ENCODE peak calls at places on chromosomes 4 and X, in four cellular contexts. J, A, C and K are unnamed samples.
A peak's percentile ranks its signal among the peaks of the same experiment; 100 is the strongest.

GRCh38 chr4:83237591-83237990 is 47.0 kb downstream of the COQ2 start:
- DNase-seq in J (no peak), A (no peak), C (no peak), K (no peak)

GRCh38 chr4:154928640-154929257 is 147.7 kb downstream of the RBM46 start:
- DNase-seq in J (peak; percentile 66), A (no peak), C (peak; percentile 53), K (peak; percentile 16)

GRCh38 chr4:161496-162284 is 37.4 kb downstream of the ZNF718 start:
- DNase-seq in J (no peak), A (no peak), C (no peak), K (no peak)

GRCh38 chrX:71492086-71493065 is 40.5 kb upstream of the OGT start:
- DNase-seq in J (peak; percentile 60), A (peak; percentile 38), C (no peak), K (no peak)

GRCh38 chrX:30302957-30303356 is 6.2 kb downstream of the NR0B1 start:
- DNase-seq in J (peak; percentile 88), A (no peak), C (no peak), K (no peak)

GRCh38 chrX:14873676-14874049 is 442 bp downstream of the MOSPD2 start:
- DNase-seq in J (no peak), A (no peak), C (peak; percentile 8), K (no peak)

GRCh38 chrX:150200820-150201287 is 162.3 kb upstream of the MAMLD1 start:
- DNase-seq in J (peak; percentile 96), A (no peak), C (peak; percentile 71), K (peak; percentile 97)

GRCh38 chrX:56975611-56976010 is 19.7 kb downstream of the SPIN3 start:
- DNase-seq in J (no peak), A (no peak), C (no peak), K (no peak)

GRCh38 chr4:1116837-1117236 is 3.5 kb upstream of the RNF212 start:
- DNase-seq in J (peak; percentile 31), A (no peak), C (no peak), K (no peak)

GRCh38 chr4:123093247-123093646 is 170.8 kb upstream of the NUDT6 start:
- DNase-seq in J (no peak), A (no peak), C (no peak), K (no peak)

GRCh38 chr4:143653031-143653430 is 47.4 kb downstream of the FREM3 start:
- DNase-seq in J (no peak), A (no peak), C (no peak), K (peak; percentile 24)

GRCh38 chrX:110188701-110189558 is 129.0 kb downstream of the AMMECR1 start:
- DNase-seq in J (no peak), A (no peak), C (no peak), K (no peak)

GRCh38 chrX:103404225-103405008 is 28.1 kb downstream of the BEX3 start:
- DNase-seq in J (peak; percentile 93), A (peak; percentile 62), C (peak; percentile 76), K (peak; percentile 69)

DNA sequence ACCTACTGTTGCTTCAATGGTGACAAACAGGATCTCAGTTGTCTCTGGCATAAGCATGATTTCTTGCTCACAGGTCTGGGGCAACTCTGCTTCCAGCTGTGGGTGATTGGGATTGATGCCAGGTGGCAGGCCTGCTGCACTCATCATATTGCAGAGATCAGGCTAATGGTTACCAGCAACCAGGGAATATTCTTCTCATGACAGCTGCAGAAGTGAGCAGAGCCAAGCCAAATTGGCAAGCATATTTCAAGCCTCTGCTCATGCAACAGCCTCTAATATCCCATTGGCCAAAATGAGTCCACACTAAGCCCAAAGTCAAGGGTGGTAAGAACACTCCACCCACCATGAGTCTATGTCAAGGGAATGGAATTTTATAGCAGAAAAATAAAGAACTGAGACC is 26.7 kb upstream of the TBC1D19 start:
- DNase-seq in J (peak; percentile 98), A (no peak), C (no peak), K (peak; percentile 98)
- H3K4me3 ChIP-seq in J (no peak overlapping the region), A (no peak overlapping the region), C (no peak overlapping the region), K (no peak overlapping the region)

DNA sequence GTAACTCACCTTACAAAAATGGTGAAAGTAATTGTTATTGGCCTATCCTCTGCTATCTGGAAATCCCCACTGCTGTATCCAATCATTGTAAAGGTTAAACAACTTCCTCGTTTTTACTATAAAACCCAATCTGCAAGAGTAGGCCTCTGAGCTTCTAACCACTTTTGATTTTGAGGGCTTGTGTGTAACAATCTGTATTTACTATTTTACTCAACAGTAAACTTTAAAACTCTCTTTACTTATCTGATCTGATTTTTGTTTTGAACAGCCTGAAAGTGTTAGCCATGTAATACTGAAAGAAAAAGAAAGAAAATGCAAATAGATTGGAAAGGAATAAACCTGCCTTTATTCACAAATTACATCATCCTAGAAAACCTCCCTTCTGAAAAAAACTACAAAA is 63.1 kb downstream of the SLC10A7 start:
- DNase-seq in J (no peak), A (no peak), C (no peak), K (no peak)
- H3K4me3 ChIP-seq in J (no peak overlapping the region), A (no peak overlapping the region), C (no peak overlapping the region), K (no peak overlapping the region)

GRCh38 chr4:17812801-17813200 is 2.0 kb downstream of the NCAPG start:
- DNase-seq in J (peak; percentile 36), A (no peak), C (no peak), K (no peak)
- H3K4me3 ChIP-seq in J (peak overlapping the region; percentile 30), A (no peak overlapping the region), C (no peak overlapping the region), K (no peak overlapping the region)

DNA sequence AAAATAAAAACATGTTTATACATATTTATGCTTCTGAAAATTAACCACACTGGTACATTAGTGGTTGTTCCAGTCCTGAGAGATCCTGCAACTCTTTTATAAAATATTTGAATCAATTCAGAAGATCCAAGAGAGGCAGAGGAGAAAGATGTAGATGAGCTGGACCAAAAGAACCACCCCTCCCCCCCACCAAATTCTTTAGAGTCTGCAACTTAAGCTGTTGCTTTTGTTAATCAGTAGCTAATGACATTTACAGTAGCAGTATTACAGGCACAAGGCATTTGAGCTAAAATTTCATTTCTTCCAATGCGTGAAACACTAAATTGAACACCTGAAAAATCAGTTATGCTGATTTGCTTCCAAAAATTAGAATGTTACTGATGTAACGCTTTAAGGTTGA is 61.5 kb downstream of the PDK3 start:
- DNase-seq in J (no peak), A (no peak), C (no peak), K (no peak)
- H3K4me3 ChIP-seq in J (no peak overlapping the region), A (no peak overlapping the region), C (no peak overlapping the region), K (no peak overlapping the region)

DNA sequence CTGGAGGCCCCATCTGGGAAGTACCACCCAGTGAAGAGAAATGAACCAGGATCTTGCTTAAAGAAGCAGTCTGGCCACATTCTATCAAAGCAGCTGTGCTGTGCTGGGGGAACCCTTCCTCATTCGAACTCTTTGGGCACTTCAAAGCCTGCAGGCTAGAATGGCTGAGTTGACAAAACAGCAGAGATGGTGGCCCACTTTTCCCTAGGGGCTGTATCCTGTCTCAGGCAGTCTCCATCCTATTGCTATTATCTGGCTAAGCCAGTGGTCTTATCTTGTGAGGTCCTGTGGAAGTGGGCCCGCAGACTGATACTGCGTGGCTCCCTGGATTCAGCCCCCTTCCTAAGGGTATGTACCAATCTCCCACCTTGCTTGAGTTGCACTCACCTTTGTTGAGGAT is 114.3 kb downstream of the VSIG4 start:
- DNase-seq in J (no peak), A (no peak), C (no peak), K (no peak)
- H3K4me3 ChIP-seq in J (no peak overlapping the region), A (no peak overlapping the region), C (no peak overlapping the region), K (no peak overlapping the region)

DNA sequence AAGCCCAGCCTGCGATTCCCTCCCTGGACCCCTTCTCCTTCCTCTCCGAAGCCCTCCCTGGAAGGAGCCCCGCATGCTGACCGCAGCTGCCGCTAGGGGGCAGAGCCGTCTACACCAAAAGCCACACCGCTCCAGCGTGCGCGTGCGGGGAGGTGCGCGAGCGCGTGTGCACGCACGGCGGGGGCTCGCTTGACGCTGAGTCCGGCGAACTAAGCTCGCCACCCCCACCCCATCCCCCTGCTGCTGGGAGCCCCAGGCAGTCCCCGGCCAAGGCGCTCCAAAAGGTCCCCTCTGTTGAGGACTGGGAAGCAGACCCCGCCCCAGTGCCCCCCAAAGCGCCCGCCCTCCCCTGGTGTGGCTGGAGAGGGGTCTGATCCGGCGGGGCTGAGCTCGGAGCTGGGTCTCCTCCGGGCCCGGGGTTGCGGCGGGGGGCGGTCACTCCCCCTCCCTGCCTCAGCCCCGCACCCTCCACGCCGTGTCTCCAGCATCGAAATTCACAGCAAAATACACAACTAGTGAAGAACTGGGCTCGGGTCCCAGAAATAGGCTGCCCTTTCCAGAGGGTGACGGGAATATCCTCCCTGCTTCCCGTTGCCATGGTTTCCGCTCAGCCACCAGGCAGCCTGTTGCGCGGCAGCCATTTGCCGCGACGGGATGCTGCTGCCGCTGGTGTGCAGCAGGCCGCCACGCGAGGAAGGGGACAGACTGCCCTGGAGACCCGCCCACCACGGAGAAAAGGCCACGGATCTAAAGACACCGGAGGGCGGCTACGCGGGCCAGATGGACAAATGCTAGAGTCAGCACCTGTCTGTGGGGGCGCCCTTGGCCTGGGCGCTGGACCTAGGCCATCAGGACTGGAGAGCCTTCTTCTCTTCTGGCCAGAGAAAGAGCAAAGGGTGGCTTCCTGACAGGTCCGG is 11.2 kb upstream of the CCNQ start:
- DNase-seq in J (peak; percentile 91), A (peak; percentile 68), C (peak; percentile 85), K (peak; percentile 31)
- H3K4me3 ChIP-seq in J (peak overlapping the region; percentile 24), A (peak overlapping the region; percentile 26), C (peak overlapping the region; percentile 10), K (peak overlapping the region; percentile 37)